ENCODE peak calls at places on chromosomes 7 and 10, in eight cellular contexts. E is GM23338, Z is Peyer's patch, V is aorta, A is neural progenitor cell, T is DND-41, H is fibroblast of lung, L is colonic mucosa. N is an unnamed sample.

GRCh38 chr7:144384071-144384470 is 19.4 kb downstream of the NOBOX start:
- DNase-seq in T (no peak), H (peak; percentile 67), E (no peak), L (peak; percentile 46), Z (no peak), V (no peak), A (no peak), N (peak; percentile 30)

GRCh38 chr10:110273474-110273873 is 31.2 kb downstream of the SMNDC1 start:
- DNase-seq in Z (no peak), V (peak; percentile 71), H (peak; percentile 73), E (no peak), T (no peak), A (no peak), L (no peak), N (peak; percentile 94)

GRCh38 chr10:955820-956217 is 24.3 kb upstream of the LARP4B start:
- DNase-seq in Z (no peak), V (no peak), H (no peak), L (no peak), E (no peak), A (no peak), T (no peak), N (no peak)

GRCh38 chr10:115045516-115045915 is 47.6 kb upstream of the ATRNL1 start:
- DNase-seq in V (no peak), T (no peak), H (no peak), L (no peak), E (no peak), A (no peak), Z (no peak), N (no peak)

GRCh38 chr7:102260856-102261255 is 25.8 kb upstream of the SH2B2 start:
- DNase-seq in H (peak; percentile 67), Z (no peak), T (no peak), V (no peak), L (no peak), A (peak; percentile 60), E (peak; percentile 57), N (peak; percentile 74)

GRCh38 chr10:110845756-110846620 is 25.7 kb upstream of the PDCD4 start:
- DNase-seq in L (peak; percentile 89), H (no peak), E (no peak), V (no peak), T (no peak), A (no peak), Z (no peak), N (no peak)

GRCh38 chr7:51019231-51019844 is 236.6 kb upstream of the GRB10 start:
- DNase-seq in Z (no peak), A (no peak), V (no peak), H (peak; percentile 97), E (no peak), L (no peak), T (no peak), N (no peak)

GRCh38 chr7:20998309-20998708 is 211.6 kb upstream of the SP8 start:
- DNase-seq in L (no peak), A (no peak), Z (no peak), E (no peak), V (no peak), T (no peak), H (no peak), N (no peak)

GRCh38 chr7:79453558-79454324 is at the start of gene MAGI2:
- DNase-seq in Z (peak; percentile 15), A (peak; percentile 78), L (peak; percentile 69), V (peak; percentile 92), H (peak; percentile 82), E (peak; percentile 70), T (no peak), N (peak; percentile 78)

DNA sequence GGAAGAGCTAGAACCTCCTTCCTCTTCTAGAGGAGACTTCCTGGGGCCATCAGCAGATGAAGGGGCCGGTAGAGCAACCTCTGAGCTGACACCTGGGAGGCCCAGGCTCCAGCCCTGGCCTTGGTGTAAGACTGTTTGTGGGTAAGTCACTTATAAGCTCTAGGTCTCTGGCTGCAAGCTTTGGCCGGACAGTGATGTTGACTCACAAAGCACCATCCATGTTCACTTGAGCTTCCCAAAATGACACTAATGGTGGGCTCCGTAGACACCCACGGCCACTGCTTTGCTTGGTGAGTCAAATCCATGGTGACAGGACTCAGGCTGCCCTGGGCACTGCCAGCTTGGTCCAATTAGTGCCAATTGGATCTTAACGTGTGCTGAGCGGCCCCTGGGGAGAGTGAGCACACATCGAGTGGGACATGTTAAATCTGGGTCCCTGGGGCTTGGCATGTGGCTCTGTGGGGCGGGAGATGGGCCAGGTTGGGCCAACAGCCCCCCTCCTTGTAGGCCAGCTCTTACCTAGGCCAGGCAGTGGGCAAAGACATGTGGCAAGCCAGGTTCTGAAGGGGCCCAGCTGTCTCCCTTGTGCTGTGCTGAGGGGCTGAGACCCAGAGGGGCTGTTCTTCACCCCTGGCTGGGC is 16.7 kb downstream of the NEURL1 start:
- DNase-seq in Z (no peak), E (no peak), L (no peak), H (no peak), V (no peak), A (no peak), T (no peak), N (no peak)
- H3K27me3 ChIP-seq in Z (no peaks in the 10 kb centered on the region), E (no peaks in the 10 kb centered on the region), L (no peaks in the 10 kb centered on the region), H (peaks cover 22% of the 10 kb centered on the region), V (no peaks in the 10 kb centered on the region), A (no peaks in the 10 kb centered on the region), T (peaks cover 2% of the 10 kb centered on the region), N (no peaks in the 10 kb centered on the region)

DNA sequence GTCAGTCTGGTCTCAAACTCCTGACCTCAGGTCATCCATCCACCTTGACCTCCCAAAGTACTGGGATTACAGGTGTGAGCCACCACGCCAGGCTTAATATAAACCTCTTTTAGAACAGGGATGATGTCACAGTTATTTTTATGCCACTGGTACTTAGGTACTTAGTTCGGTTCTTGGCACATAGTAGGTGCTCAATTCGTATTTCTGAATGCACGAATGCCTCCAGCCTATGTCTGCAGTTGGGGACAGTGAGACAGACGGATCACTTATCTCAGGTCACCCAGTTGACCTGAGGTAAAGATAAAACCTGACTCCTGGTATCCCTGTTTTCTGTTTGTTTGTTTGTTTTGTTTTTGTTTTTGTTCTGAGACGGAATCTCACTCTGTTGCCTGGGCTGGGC is 6.1 kb upstream of the NAT16 start:
- DNase-seq in T (no peak), H (no peak), L (no peak), V (no peak), E (no peak), A (no peak), Z (no peak), N (no peak)
- H3K27me3 ChIP-seq in T (no peaks in the 10 kb centered on the region), H (peaks cover 3% of the 10 kb centered on the region), L (peaks cover 2% of the 10 kb centered on the region), V (no peaks in the 10 kb centered on the region), E (peaks cover 5% of the 10 kb centered on the region), A (peaks cover 11% of the 10 kb centered on the region), Z (no peaks in the 10 kb centered on the region), N (peaks cover 16% of the 10 kb centered on the region)

DNA sequence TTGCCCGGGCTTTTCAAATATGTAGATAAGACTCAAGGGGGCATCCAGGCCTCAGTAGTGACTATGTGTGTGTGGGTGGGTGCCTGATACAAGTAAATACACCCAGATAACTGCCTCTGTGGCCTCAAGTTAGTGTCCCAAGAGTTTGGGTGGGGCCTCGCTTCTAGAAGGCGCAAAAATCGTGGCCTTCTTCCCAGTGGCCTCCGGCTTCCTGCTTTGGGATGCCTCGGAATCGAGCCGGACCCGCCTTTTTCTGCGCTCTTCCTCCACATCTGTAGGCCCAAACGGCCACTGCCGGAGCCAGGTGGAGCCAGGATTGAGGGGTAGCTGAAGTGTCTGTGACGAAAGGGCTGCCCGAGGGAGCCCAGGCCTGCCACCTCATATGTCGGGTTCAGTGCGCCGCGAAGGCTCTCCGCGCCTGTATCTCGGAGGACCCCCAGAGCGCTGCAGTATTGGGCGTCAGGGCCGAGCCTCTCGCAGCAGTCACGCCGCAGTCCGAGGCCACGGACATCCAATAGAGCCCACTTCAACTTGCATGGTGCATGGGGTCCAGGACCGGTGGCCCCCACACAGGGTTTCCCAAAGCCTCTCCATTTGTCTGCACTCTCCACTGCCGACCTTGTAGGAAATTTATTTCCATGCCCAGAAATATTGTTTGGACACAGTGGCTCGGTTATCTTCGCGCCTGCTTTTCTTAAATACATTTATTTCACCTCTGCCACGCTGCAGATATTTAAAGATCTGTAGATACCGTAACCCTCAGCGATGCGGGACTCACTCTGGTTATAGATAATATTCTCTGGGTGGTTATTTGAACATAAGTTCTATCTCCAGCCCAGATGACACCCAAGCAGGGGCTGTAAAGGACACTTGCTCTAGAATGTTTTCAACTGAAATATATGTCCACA is 4.8 kb upstream of the ZNF503 start:
- DNase-seq in A (peak; percentile 50), Z (no peak), E (peak; percentile 47), L (no peak), T (no peak), H (no peak), V (no peak), N (peak; percentile 16)
- H3K27me3 ChIP-seq in A (peaks cover 80% of the 10 kb centered on the region), Z (no peaks in the 10 kb centered on the region), E (peaks cover 97% of the 10 kb centered on the region), L (peaks cover 15% of the 10 kb centered on the region), T (peaks cover 3% of the 10 kb centered on the region), H (peaks cover 5% of the 10 kb centered on the region), V (no peaks in the 10 kb centered on the region), N (peaks cover 45% of the 10 kb centered on the region)

GRCh38 chr10:31322647-31323046 is 3.6 kb downstream of the ZEB1 start:
- DNase-seq in V (no peak), A (peak; percentile 5), L (no peak), T (no peak), Z (no peak), H (peak; percentile 25), E (no peak), N (no peak)
- H3K27me3 ChIP-seq in V (no peaks in the 10 kb centered on the region), A (peaks cover 77% of the 10 kb centered on the region), L (peaks cover 10% of the 10 kb centered on the region), T (no peaks in the 10 kb centered on the region), Z (no peaks in the 10 kb centered on the region), H (no peaks in the 10 kb centered on the region), E (peaks cover 81% of the 10 kb centered on the region), N (peaks cover 45% of the 10 kb centered on the region)

DNA sequence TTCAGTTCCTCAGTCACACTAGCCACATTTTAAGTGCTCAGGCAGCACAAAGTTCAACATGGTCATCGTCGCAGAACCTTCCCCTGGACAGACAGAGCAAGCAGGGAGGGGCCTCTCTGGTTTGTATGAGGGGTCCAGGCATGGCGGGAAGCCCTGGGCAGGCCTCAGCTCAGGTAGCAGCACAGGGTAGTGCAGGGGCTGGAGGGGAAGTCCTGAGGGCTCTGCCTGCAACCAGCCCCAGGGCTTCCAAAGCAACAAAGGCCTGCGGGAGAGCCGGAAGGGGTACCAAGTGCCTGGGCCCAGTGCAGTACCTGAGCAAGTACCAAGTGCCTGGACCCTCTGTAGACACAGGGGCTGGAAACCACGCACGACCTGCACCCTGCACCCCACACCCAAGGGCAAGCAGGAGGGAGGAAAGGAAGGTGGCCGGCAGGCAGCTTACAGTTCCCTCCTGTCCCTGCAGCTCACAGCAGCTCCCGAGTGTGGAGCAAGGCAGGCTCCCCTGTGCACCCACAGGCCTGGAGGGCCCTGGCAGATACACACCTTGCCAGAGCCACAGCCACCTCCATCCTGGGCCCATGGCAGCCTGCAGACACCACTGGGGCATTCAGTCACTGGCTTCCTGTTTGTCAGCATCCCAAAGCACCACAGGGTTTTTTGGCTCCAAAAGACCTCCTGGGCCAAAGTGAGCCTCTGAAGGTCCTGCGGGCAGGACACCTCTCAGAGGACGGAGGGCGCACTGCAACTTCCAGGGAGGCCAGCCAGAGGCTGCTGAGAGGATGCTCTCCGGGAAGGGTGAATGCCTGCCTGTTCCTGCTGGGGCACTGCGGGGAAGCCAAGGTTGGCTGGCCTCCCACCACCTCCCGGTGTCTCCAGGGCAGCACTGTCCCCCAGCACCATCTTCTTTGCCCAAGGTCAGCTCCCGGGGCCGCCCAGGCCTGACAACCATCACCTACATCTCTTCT is 6.5 kb upstream of the RET start:
- DNase-seq in A (no peak), H (no peak), Z (no peak), V (no peak), L (no peak), E (peak; percentile 47), T (no peak), N (no peak)
- H3K27me3 ChIP-seq in A (peaks cover 10% of the 10 kb centered on the region), H (peaks cover 7% of the 10 kb centered on the region), Z (no peaks in the 10 kb centered on the region), V (no peaks in the 10 kb centered on the region), L (no peaks in the 10 kb centered on the region), E (peaks cover 5% of the 10 kb centered on the region), T (no peaks in the 10 kb centered on the region), N (peaks cover 31% of the 10 kb centered on the region)